ENCODE peak calls at places on chromosomes 16 and 17, in seven cellular contexts. O is endothelial cell of umbilical vein, V is myocyte, B is AG04450, F is HCT116, H is A549, X is T-cell. L is an unnamed sample.

GRCh38 chr16:66878067-66878466 is 2.2 kb upstream of the PDP2 start:
- DNase-seq in V (no peak), B (no peak), H (no peak), X (no peak), F (no peak), O (no peak), L (peak)

GRCh38 chr17:29722411-29723198 is 99.9 kb upstream of the CORO6 start:
- DNase-seq in O (peak), B (peak), X (peak), F (no peak), H (no peak), V (no peak), L (peak)

GRCh38 chr17:4511199-4511932 is 12.7 kb downstream of the SPNS2 start:
- DNase-seq in H (no peak), F (no peak), V (no peak), X (no peak), O (no peak), B (no peak), L (peak)

GRCh38 chr16:10964891-10965326 is 20.5 kb downstream of the CLEC16A start:
- DNase-seq in V (no peak), B (no peak), X (no peak), F (no peak), O (no peak), H (no peak), L (no peak)

GRCh38 chr17:77148109-77148958 is 7.6 kb downstream of the SEC14L1 start:
- DNase-seq in F (no peak), V (peak), O (no peak), B (no peak), X (no peak), H (no peak), L (no peak)

GRCh38 chr17:77822302-77823030 is 136.0 kb upstream of the TNRC6C start:
- DNase-seq in V (no peak), H (no peak), O (no peak), F (no peak), X (no peak), B (no peak), L (no peak)

GRCh38 chr17:46811978-46812583 is 6.4 kb downstream of the WNT3 start:
- DNase-seq in B (peak), F (no peak), H (no peak), V (no peak), X (no peak), O (no peak), L (no peak)

GRCh38 chr16:85376292-85377095 is 236.6 kb upstream of the GSE1 start:
- DNase-seq in X (no peak), V (peak), F (no peak), O (no peak), H (no peak), B (no peak), L (no peak)

GRCh38 chr17:6249747-6250146 is 179.6 kb downstream of the WSCD1 start:
- DNase-seq in X (no peak), F (no peak), O (no peak), V (no peak), B (no peak), H (no peak), L (no peak)

GRCh38 chr16:8850279-8850885 is 18.4 kb downstream of the CARHSP1 start:
- DNase-seq in F (no peak), H (no peak), B (no peak), X (no peak), O (peak), V (no peak), L (peak)